ENCODE peak calls at places on chromosome 14, in five cellular contexts. J, X, N, F and M are unnamed samples.
A peak's percentile ranks its signal among the peaks of the same experiment; 100 is the strongest.

GRCh38 chr14:25116607-25117006 is 66.7 kb upstream of the STXBP6 start:
- DNase-seq in X (peak; percentile 10), F (peak; percentile 26), J (no peak), N (no peak), M (no peak)

GRCh38 chr14:34665785-34666425 is 36.0 kb upstream of the SNX6 start:
- DNase-seq in N (no peak), J (peak; percentile 92), F (peak; percentile 89), X (peak; percentile 96), M (peak; percentile 94)

GRCh38 chr14:103138483-103139370 is 15.5 kb downstream of the TNFAIP2 start:
- DNase-seq in F (no peak), J (no peak), N (no peak), X (no peak), M (no peak)

GRCh38 chr14:96122496-96122895 is 82.1 kb upstream of the BDKRB2 start:
- DNase-seq in J (peak; percentile 95), F (no peak), X (peak; percentile 60), N (no peak), M (no peak)

GRCh38 chr14:104794641-104795467 is 694 bp downstream of the AKT1 start:
- DNase-seq in X (peak; percentile 43), F (peak; percentile 22), N (no peak), J (peak; percentile 33), M (no peak)

GRCh38 chr14:73237219-73237785 is at the start of gene PAPLN:
- DNase-seq in N (peak; percentile 71), J (peak; percentile 25), X (peak; percentile 24), F (no peak), M (peak; percentile 44)

GRCh38 chr14:104137297-104138097 is 890 bp upstream of the KIF26A start:
- DNase-seq in J (peak; percentile 19), N (no peak), F (peak; percentile 6), X (peak; percentile 50), M (peak; percentile 24)

GRCh38 chr14:24965578-24965933 is 84.4 kb downstream of the STXBP6 start:
- DNase-seq in J (no peak), X (no peak), F (no peak), N (no peak), M (no peak)

GRCh38 chr14:75334191-75335051 is 55.8 kb downstream of the FOS start:
- DNase-seq in X (peak; percentile 3), J (peak; percentile 50), N (no peak), F (peak; percentile 13), M (no peak)

GRCh38 chr14:28761438-28762289 is 4.9 kb upstream of the FOXG1 start:
- DNase-seq in J (no peak), N (no peak), F (no peak), X (no peak), M (no peak)
- H3K4me3 ChIP-seq in J (no peak overlapping the region), N (no peak overlapping the region), F (no peak overlapping the region), X (no peak overlapping the region), M (no peak overlapping the region)

GRCh38 chr14:106491851-106492250 is 965.5 kb downstream of the TMEM121 start:
- DNase-seq in J (no peak), X (peak; percentile 25), F (no peak), N (no peak), M (no peak)
- TF ChIP-seq CTCF in J (peak; percentile 4), X (peak; percentile 39), F (no peak), N (no peak), M (peak; percentile 4)

GRCh38 chr14:51931308-51931707 is 58.0 kb upstream of the RTRAF start:
- DNase-seq in X (no peak), J (no peak), F (no peak), N (no peak), M (no peak)
- H3K4me3 ChIP-seq in X (no peak overlapping the region), J (no peak overlapping the region), F (no peak overlapping the region), N (no peak overlapping the region), M (no peak overlapping the region)

DNA sequence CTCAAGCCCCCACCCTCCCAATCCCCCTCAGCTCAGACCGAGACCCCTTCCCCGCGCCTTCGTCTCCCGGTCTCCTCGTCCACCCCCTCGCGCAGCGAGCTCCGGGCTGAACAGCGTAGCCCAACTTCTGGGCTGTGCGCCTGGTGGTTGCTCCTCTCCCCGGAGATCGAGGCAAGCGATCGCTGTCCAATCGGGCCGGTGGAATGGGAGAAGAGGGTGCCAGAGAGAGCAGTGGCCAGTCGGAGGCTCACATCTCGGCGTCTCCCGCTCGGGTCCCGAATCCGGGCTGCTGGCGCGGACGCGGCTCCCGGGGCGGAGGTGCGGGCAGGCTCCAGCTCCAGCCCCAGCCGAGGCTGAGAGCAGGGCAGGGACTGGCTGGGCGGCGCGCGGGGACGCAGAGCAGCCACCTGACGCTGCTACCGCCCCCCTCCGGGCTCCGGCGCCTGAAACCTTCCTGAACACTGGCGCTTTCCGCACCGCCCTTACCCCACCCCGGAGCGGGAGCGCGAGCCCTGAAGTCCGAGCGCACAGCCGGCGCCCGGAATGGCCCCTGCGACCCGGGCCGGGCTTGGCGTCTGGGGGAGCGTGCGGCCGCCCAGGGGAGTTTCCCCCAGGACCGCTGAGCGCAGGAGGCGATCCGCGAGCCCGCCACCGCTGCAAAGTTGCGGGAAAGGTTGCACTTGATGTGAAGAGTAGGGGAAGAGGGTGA is 508 bp upstream of the KCNH5 start:
- DNase-seq in N (no peak), F (peak; percentile 23), X (peak; percentile 35), J (peak; percentile 54), M (peak; percentile 29)
- TF ChIP-seq CTCF in N (no peak), F (no peak), X (no peak), J (no peak), M (no peak)